ENCODE peak calls at places on chromosome 13, in six cellular contexts. O is astrocyte, C is dorsolateral prefrontal cortex, V is esophagus squamous epithelium, N is GM23338, M is heart left ventricle. B is an unnamed sample.

GRCh38 chr13:44523176-44524017 is 52.7 kb downstream of the TSC22D1 start:
- DNase-seq in O (peak; percentile 88), C (no peak), V (no peak), N (peak; percentile 19), M (no peak), B (no peak)

GRCh38 chr13:84574851-84575250 is 692.6 kb upstream of the SLITRK1 start:
- DNase-seq in O (peak; percentile 12), C (no peak), V (no peak), N (no peak), M (no peak), B (no peak)

GRCh38 chr13:111153977-111154332 is 38.8 kb downstream of the ARHGEF7 start:
- DNase-seq in O (no peak), C (no peak), V (no peak), N (peak; percentile 66), M (no peak), B (peak; percentile 54)

GRCh38 chr13:59452189-59452588 is 711.5 kb downstream of the DIAPH3 start:
- DNase-seq in O (no peak), C (no peak), V (no peak), N (no peak), M (no peak), B (no peak)

GRCh38 chr13:82522872-82523271 is 1359.4 kb downstream of the SLITRK1 start:
- DNase-seq in O (no peak), C (no peak), V (no peak), N (no peak), M (no peak), B (no peak)

GRCh38 chr13:46324976-46325375 is 62.1 kb downstream of the RUBCNL start:
- DNase-seq in O (peak; percentile 32), C (no peak), V (no peak), N (no peak), M (no peak), B (no peak)

GRCh38 chr13:110462091-110462490 is 99.4 kb downstream of the RAB20 start:
- DNase-seq in O (no peak), C (no peak), V (no peak), N (no peak), M (no peak), B (no peak)

GRCh38 chr13:50309872-50310594 is 294.8 kb downstream of the KCNRG start:
- DNase-seq in O (peak; percentile 6), C (no peak), V (no peak), N (peak; percentile 27), M (no peak), B (no peak)

GRCh38 chr13:99726261-99726894 is 225.1 kb downstream of the TM9SF2 start:
- DNase-seq in O (no peak), C (no peak), V (no peak), N (peak; percentile 45), M (no peak), B (no peak)

GRCh38 chr13:49956131-49956530 is 20.0 kb upstream of the SPRYD7 start:
- DNase-seq in O (no peak), C (no peak), V (no peak), N (no peak), M (no peak), B (no peak)

GRCh38 chr13:46795321-46795720 is 1.6 kb downstream of the ESD start:
- DNase-seq in O (peak; percentile 22), C (no peak), V (no peak), N (peak; percentile 19), M (no peak), B (no peak)

GRCh38 chr13:75544681-75545333 is 4.8 kb upstream of the UCHL3 start:
- DNase-seq in O (peak; percentile 83), C (no peak), V (no peak), N (no peak), M (no peak), B (no peak)

GRCh38 chr13:29137995-29138394 is 317.9 kb downstream of the MTUS2 start:
- DNase-seq in O (no peak), C (no peak), V (no peak), N (no peak), M (no peak), B (no peak)

GRCh38 chr13:97285221-97285955 is 63.3 kb downstream of the MBNL2 start:
- DNase-seq in O (no peak), C (no peak), V (no peak), N (no peak), M (no peak), B (no peak)

GRCh38 chr13:97286317-97287046 is 64.3 kb downstream of the MBNL2 start:
- DNase-seq in O (no peak), C (no peak), V (no peak), N (no peak), M (no peak), B (no peak)

GRCh38 chr13:97289514-97290298 is 67.6 kb downstream of the MBNL2 start:
- DNase-seq in O (no peak), C (no peak), V (no peak), N (no peak), M (no peak), B (no peak)

GRCh38 chr13:97287047-97287383 is 64.9 kb downstream of the MBNL2 start:
- DNase-seq in O (no peak), C (no peak), V (no peak), N (no peak), M (no peak), B (no peak)

DNA sequence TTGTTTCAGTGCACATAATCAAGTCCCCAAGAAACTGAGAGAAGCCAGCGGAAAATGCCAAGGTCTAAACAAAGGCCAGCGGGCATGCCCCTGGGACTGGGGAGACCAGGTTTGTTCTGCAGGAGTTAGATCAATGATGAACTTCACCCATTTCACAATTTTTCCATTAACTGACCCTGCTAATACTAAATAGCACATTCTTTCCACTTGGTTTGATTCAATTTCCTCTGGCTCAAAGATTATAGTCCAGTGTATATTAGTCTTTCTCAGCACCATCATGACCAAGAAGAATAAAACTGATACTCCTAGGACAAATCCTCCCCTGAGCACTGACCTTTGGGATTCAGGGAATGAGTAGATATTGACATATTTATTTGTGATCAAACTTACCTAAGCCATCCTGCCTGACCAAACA is 66.4 kb downstream of the MBNL2 start:
- DNase-seq in O (no peak), C (no peak), V (no peak), N (no peak), M (no peak), B (no peak)
- H3K27me3 ChIP-seq in O (no peaks in the 10 kb centered on the region), C (no peaks in the 10 kb centered on the region), V (no peaks in the 10 kb centered on the region), N (no peaks in the 10 kb centered on the region), M (no peaks in the 10 kb centered on the region), B (no peaks in the 10 kb centered on the region)

GRCh38 chr13:33236021-33236420 is 49.5 kb downstream of the STARD13 start:
- DNase-seq in O (peak; percentile 89), C (no peak), V (no peak), N (no peak), M (no peak), B (no peak)
- H3K4me3 ChIP-seq in O (peak overlapping the region; percentile 8), C (no peak overlapping the region), V (no peak overlapping the region), N (no peak overlapping the region), M (no peak overlapping the region), B (no peak overlapping the region)

GRCh38 chr13:20149762-20150161 is 11.1 kb downstream of the GJA3 start:
- DNase-seq in O (no peak), C (no peak), V (no peak), N (no peak), M (no peak), B (no peak)
- H3K27me3 ChIP-seq in O (peaks cover 40% of the 10 kb centered on the region), C (no peaks in the 10 kb centered on the region), V (no peaks in the 10 kb centered on the region), N (no peaks in the 10 kb centered on the region), M (peaks cover 9% of the 10 kb centered on the region), B (peaks cover 18% of the 10 kb centered on the region)

GRCh38 chr13:103178986-103179695 is 112.9 kb upstream of the SLC10A2 start:
- DNase-seq in O (no peak), C (no peak), V (no peak), N (no peak), M (no peak), B (no peak)
- H3K4me3 ChIP-seq in O (no peak overlapping the region), C (no peak overlapping the region), V (no peak overlapping the region), N (no peak overlapping the region), M (no peak overlapping the region), B (no peak overlapping the region)

DNA sequence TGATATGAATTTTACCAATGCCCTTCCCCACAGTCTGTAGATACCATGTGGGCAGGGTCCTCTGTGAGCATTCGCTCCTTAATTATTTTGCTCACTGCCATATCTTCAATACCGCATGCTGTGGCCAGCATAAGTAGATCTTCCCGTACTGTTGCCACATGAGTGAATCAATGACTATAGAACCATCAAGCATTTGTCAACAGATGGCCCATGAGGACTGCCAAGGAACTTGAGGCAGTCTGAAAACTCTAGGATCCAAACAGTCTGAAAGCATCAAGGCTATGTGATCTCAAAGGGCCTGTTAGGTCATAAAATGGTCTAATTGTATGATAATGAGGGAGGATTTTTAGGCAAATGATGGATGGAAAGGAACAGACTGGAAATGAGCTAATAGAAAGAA is 27.4 kb upstream of the GPR12 start:
- DNase-seq in O (no peak), C (no peak), V (no peak), N (no peak), M (no peak), B (no peak)
- H3K27me3 ChIP-seq in O (no peaks in the 10 kb centered on the region), C (no peaks in the 10 kb centered on the region), V (no peaks in the 10 kb centered on the region), N (no peaks in the 10 kb centered on the region), M (no peaks in the 10 kb centered on the region), B (peaks cover 26% of the 10 kb centered on the region)

DNA sequence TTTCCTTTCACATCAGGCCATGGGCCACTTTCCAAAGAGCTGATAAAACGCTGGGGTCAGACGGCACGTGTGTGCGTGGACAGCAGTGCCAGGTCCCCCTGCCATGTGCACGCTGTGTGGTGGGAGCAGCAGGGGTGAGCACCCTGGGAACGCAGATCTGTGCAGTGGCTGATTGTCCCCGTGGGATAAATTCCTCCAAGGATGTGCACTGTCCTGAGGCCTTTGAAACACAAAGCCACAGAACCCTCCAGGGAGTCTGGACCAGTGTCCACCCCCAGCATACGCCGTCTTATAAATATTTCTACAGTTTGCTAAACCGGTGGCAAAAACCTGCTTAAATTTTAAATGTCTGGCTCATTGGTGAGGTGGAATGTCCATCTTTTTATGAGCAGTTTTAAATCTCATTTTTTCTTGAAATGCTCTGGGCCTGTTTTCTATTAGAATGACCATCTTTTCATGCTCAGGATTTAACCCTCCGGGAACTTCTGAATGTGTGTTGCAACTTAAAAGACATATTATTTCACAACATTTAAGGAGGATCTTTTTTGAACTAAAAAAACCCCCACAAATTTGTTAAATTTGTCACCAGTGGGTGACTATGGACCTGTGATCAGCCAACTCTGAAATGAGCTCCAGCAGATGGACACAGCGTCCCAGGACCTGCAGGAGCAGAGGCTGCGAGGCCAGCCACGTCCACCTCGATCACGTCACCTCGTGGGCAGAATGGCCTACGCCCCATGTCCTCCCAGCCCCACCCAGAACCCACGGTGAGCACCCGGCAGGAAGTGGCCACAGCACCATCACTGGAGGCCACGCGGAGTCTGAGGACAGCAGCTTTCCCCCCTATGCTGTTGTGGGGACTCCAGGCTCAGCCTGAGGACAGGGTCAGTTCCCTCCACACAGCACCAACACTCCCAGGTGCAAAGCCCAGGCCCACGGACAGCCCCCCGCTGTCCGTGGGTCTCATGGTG is 68.6 kb downstream of the RASA3 start:
- DNase-seq in O (peak; percentile 58), C (peak; percentile 61), V (no peak), N (no peak), M (peak; percentile 48), B (peak; percentile 34)
- H3K4me3 ChIP-seq in O (peak overlapping the region; percentile 43), C (peak overlapping the region; percentile 63), V (peak overlapping the region; percentile 61), N (no peak overlapping the region), M (peak overlapping the region; percentile 45), B (peak overlapping the region; percentile 42)

DNA sequence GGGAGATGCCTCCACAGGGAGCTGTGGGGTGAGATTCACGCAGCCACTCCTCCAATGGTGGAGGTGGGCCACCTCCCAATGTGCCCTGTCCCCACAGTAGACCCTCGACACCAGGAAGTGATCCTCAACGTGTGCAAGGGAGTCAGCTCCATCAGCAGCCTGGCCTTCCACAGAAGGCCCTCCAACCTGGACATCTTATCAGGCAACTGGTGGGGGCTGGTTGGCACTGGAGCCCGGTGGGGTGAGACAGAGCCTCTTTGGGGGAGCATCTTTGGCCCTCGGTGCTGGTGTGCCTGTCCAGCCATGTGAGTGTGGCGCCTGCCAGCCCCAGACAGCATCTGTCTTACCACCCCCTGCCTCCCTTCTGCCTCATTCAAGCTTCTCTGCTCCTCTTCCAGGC is 19.7 kb upstream of the RNF17 start:
- DNase-seq in O (no peak), C (no peak), V (no peak), N (no peak), M (no peak), B (no peak)
- H3K27me3 ChIP-seq in O (peaks cover 31% of the 10 kb centered on the region), C (peaks cover 5% of the 10 kb centered on the region), V (no peaks in the 10 kb centered on the region), N (peaks cover 68% of the 10 kb centered on the region), M (peaks cover 44% of the 10 kb centered on the region), B (peaks cover 59% of the 10 kb centered on the region)

B was measured in heart right ventricle.